ENCODE peak calls at places on chromosomes 4 and X, in seven cellular contexts. T, J, R, Q, G, P and A are unnamed samples.

GRCh38 chrX:40908026-40908425 is 172.7 kb upstream of the MED14 start:
- DNase-seq in Q (no peak), R (peak), P (no peak), T (peak), J (no peak), G (no peak), A (no peak)

GRCh38 chr4:39855909-39856512 is 121.7 kb downstream of the PDS5A start:
- DNase-seq in G (no peak), R (peak), P (no peak), T (peak), J (no peak), Q (no peak), A (no peak)

GRCh38 chr4:130238121-130238520 is 1142.2 kb downstream of the C4orf33 start:
- DNase-seq in Q (no peak), R (no peak), T (no peak), P (no peak), J (no peak), G (no peak), A (no peak)

GRCh38 chr4:152970102-152970820 is 34.1 kb downstream of the FHDC1 start:
- DNase-seq in G (no peak), P (no peak), J (no peak), T (peak), R (no peak), Q (no peak), A (no peak)

GRCh38 chr4:158255727-158256324 is 45.5 kb downstream of the TMEM144 start:
- DNase-seq in P (peak), G (no peak), J (no peak), R (peak), T (peak), Q (no peak), A (no peak)

GRCh38 chr4:101356928-101357327 is 9.6 kb upstream of the PPP3CA start:
- DNase-seq in T (peak), R (peak), P (no peak), Q (no peak), G (no peak), J (no peak), A (no peak)

GRCh38 chr4:112752061-112752460 is 115.1 kb downstream of the LARP7 start:
- DNase-seq in P (no peak), Q (no peak), G (no peak), J (no peak), R (no peak), T (no peak), A (no peak)

GRCh38 chr4:13705521-13706035 is 78.1 kb upstream of the BOD1L1 start:
- DNase-seq in P (no peak), J (peak), T (peak), G (peak), R (no peak), Q (no peak), A (no peak)

GRCh38 chrX:136961594-136962135 is 72.1 kb downstream of the GPR101 start:
- DNase-seq in G (no peak), P (no peak), Q (no peak), T (no peak), R (peak), J (no peak), A (no peak)

GRCh38 chr4:120918788-120919187 is 3.7 kb downstream of the PRDM5 start:
- DNase-seq in Q (no peak), P (no peak), G (peak), J (peak), R (peak), T (no peak), A (no peak)

GRCh38 chrX:107935664-107936433 is 46.3 kb downstream of the TEX13B start:
- DNase-seq in G (no peak), T (peak), J (no peak), R (peak), Q (no peak), P (no peak), A (no peak)

GRCh38 chrX:130111220-130111934 is 1.1 kb upstream of the ELF4 start:
- DNase-seq in J (no peak), Q (no peak), G (no peak), T (no peak), R (no peak), P (no peak), A (no peak)

GRCh38 chr4:75141162-75141561 is 208.2 kb downstream of the PARM1 start:
- DNase-seq in J (no peak), G (no peak), T (no peak), R (no peak), P (no peak), Q (no peak), A (no peak)

GRCh38 chr4:179097741-179098140 is 1655.5 kb upstream of the AGA start:
- DNase-seq in J (no peak), R (peak), Q (no peak), T (no peak), G (no peak), P (no peak), A (no peak)

GRCh38 chr4:15144249-15144966 is 142.1 kb downstream of the CPEB2 start:
- DNase-seq in Q (no peak), J (no peak), T (no peak), P (no peak), G (no peak), R (no peak), A (no peak)

GRCh38 chr4:139595989-139596679 is 40.1 kb upstream of the SETD7 start:
- DNase-seq in P (no peak), Q (no peak), R (peak), T (no peak), G (peak), J (no peak), A (no peak)

GRCh38 chrX:103831342-103831802 is 685 bp downstream of the RAB9B start:
- DNase-seq in Q (no peak), J (no peak), R (no peak), P (peak), T (no peak), G (no peak), A (no peak)

GRCh38 chrX:41412261-41413167 is 34.6 kb upstream of the NYX start:
- DNase-seq in Q (no peak), T (peak), J (no peak), G (peak), P (no peak), R (no peak), A (no peak)

GRCh38 chr4:169050308-169050707 is 40.3 kb upstream of the CBR4 start:
- DNase-seq in R (peak), Q (no peak), P (no peak), T (peak), G (peak), J (peak), A (no peak)

GRCh38 chr4:82842593-82842992 is 44.0 kb upstream of the SCD5 start:
- DNase-seq in R (peak), J (no peak), P (no peak), T (peak), G (no peak), Q (no peak), A (no peak)

GRCh38 chr4:6909113-6909969 is at the start of gene TBC1D14:
- DNase-seq in G (peak), T (peak), Q (peak), P (peak), R (peak), J (peak), A (peak)

GRCh38 chr4:60313616-60314015 is 886.5 kb upstream of the ADGRL3 start:
- DNase-seq in G (no peak), R (no peak), T (no peak), J (no peak), Q (no peak), P (no peak), A (no peak)

GRCh38 chr4:3871181-3871852 is 105.1 kb downstream of the ADRA2C start:
- DNase-seq in G (no peak), P (no peak), T (no peak), J (no peak), Q (peak), R (peak), A (no peak)

GRCh38 chrX:110006161-110006560 is 3.2 kb downstream of the TMEM164 start:
- DNase-seq in T (no peak), G (no peak), P (no peak), J (no peak), Q (no peak), R (no peak), A (no peak)

GRCh38 chr4:146098978-146099377 is 76.5 kb upstream of the LSM6 start:
- DNase-seq in J (no peak), G (no peak), Q (no peak), P (peak), R (no peak), T (no peak), A (no peak)

GRCh38 chr4:174604198-174604597 is 81.9 kb upstream of the HPGD start:
- DNase-seq in Q (no peak), G (no peak), T (no peak), J (no peak), R (peak), P (no peak), A (no peak)

GRCh38 chrX:73562986-73563739 is at the start of gene CHIC1:
- DNase-seq in P (peak), J (peak), T (peak), G (peak), R (peak), Q (peak), A (peak)

GRCh38 chr4:96009720-96010119 is 169.8 kb downstream of the PDHA2 start:
- DNase-seq in G (no peak), P (no peak), J (no peak), Q (no peak), T (no peak), R (peak), A (no peak)

GRCh38 chrX:16828126-16828908 is 41.8 kb downstream of the RBBP7 start:
- DNase-seq in Q (no peak), G (peak), R (peak), J (no peak), T (peak), P (no peak), A (no peak)

GRCh38 chrX:67543818-67544217 is at the start of gene AR:
- DNase-seq in P (no peak), R (peak), Q (no peak), T (peak), G (peak), J (peak), A (no peak)